ENCODE peak calls at places on chromosomes 5 and 9, in eight cellular contexts. One of them, this sample, is unnamed.

GRCh38 chr5:158522001-158522400 is 577.7 kb downstream of the EBF1 start:
- DNase-seq in SW480: peak; percentile 8
- DNase-seq in NCI-H1105 treated with DMSO at 0.1 percent for 48 hours: no peak
- DNase-seq in G401: no peak
- DNase-seq in lower leg skin: no peak
- DNase-seq in NT2/D1: no peak
- DNase-seq in SK-N-SH: no peak
- DNase-seq in stimulated activated CD8-positive, alpha-beta memory T cell treated with anti-CD3 and anti-CD28 coated beads, Interleukin-15, amount 100 ng/mL, for 4 hours: no peak
- DNase-seq in this sample: no peak

GRCh38 chr5:134530375-134531077 is 5.1 kb downstream of the JADE2 start:
- DNase-seq in SW480: no peak
- DNase-seq in stimulated activated CD8-positive, alpha-beta memory T cell treated with anti-CD3 and anti-CD28 coated beads, Interleukin-15, amount 100 ng/mL, for 4 hours: no peak
- DNase-seq in NCI-H1105 treated with DMSO at 0.1 percent for 48 hours: no peak
- DNase-seq in NT2/D1: no peak
- DNase-seq in G401: no peak
- DNase-seq in SK-N-SH: no peak
- DNase-seq in lower leg skin: no peak
- DNase-seq in this sample: no peak

GRCh38 chr5:95817430-95817829 is 5.1 kb downstream of the GLRX start:
- DNase-seq in SK-N-SH: no peak
- DNase-seq in NCI-H1105 treated with DMSO at 0.1 percent for 48 hours: no peak
- DNase-seq in NT2/D1: no peak
- DNase-seq in G401: no peak
- DNase-seq in lower leg skin: no peak
- DNase-seq in stimulated activated CD8-positive, alpha-beta memory T cell treated with anti-CD3 and anti-CD28 coated beads, Interleukin-15, amount 100 ng/mL, for 4 hours: no peak
- DNase-seq in SW480: peak; percentile 88
- DNase-seq in this sample: no peak

GRCh38 chr5:177364159-177364962 is 6.6 kb downstream of the RGS14 start:
- DNase-seq in G401: no peak
- DNase-seq in NT2/D1: no peak
- DNase-seq in SW480: no peak
- DNase-seq in lower leg skin: no peak
- DNase-seq in NCI-H1105 treated with DMSO at 0.1 percent for 48 hours: no peak
- DNase-seq in SK-N-SH: no peak
- DNase-seq in stimulated activated CD8-positive, alpha-beta memory T cell treated with anti-CD3 and anti-CD28 coated beads, Interleukin-15, amount 100 ng/mL, for 4 hours: no peak
- DNase-seq in this sample: no peak

GRCh38 chr9:98795970-98796363 is 388 bp downstream of the ANKS6 start:
- DNase-seq in NCI-H1105 treated with DMSO at 0.1 percent for 48 hours: peak; percentile 37
- DNase-seq in lower leg skin: peak; percentile 85
- DNase-seq in G401: peak; percentile 25
- DNase-seq in SW480: no peak
- DNase-seq in stimulated activated CD8-positive, alpha-beta memory T cell treated with anti-CD3 and anti-CD28 coated beads, Interleukin-15, amount 100 ng/mL, for 4 hours: no peak
- DNase-seq in NT2/D1: no peak
- DNase-seq in SK-N-SH: no peak
- DNase-seq in this sample: no peak

GRCh38 chr9:130672466-130672865 is 8.1 kb downstream of the PRDM12 start:
- DNase-seq in lower leg skin: no peak
- DNase-seq in stimulated activated CD8-positive, alpha-beta memory T cell treated with anti-CD3 and anti-CD28 coated beads, Interleukin-15, amount 100 ng/mL, for 4 hours: no peak
- DNase-seq in G401: no peak
- DNase-seq in SK-N-SH: peak; percentile 41
- DNase-seq in NT2/D1: no peak
- DNase-seq in NCI-H1105 treated with DMSO at 0.1 percent for 48 hours: no peak
- DNase-seq in SW480: no peak
- DNase-seq in this sample: no peak

GRCh38 chr9:131815971-131816873 is 76.3 kb upstream of the RAPGEF1 start:
- DNase-seq in lower leg skin: no peak
- DNase-seq in NT2/D1: no peak
- DNase-seq in stimulated activated CD8-positive, alpha-beta memory T cell treated with anti-CD3 and anti-CD28 coated beads, Interleukin-15, amount 100 ng/mL, for 4 hours: no peak
- DNase-seq in SK-N-SH: no peak
- DNase-seq in G401: no peak
- DNase-seq in NCI-H1105 treated with DMSO at 0.1 percent for 48 hours: peak; percentile 76
- DNase-seq in SW480: peak; percentile 17
- DNase-seq in this sample: no peak

GRCh38 chr5:144880513-144880912 is 709.8 kb downstream of the KCTD16 start:
- DNase-seq in SK-N-SH: no peak
- DNase-seq in NT2/D1: no peak
- DNase-seq in SW480: no peak
- DNase-seq in lower leg skin: no peak
- DNase-seq in NCI-H1105 treated with DMSO at 0.1 percent for 48 hours: no peak
- DNase-seq in stimulated activated CD8-positive, alpha-beta memory T cell treated with anti-CD3 and anti-CD28 coated beads, Interleukin-15, amount 100 ng/mL, for 4 hours: no peak
- DNase-seq in G401: no peak
- DNase-seq in this sample: no peak